ENCODE peak calls at places on chromosomes 2 and 18, in four cellular contexts. Y is NAMALWA; C is CD4-positive, alpha-beta T cell; H is activated CD4-positive, alpha-beta T cell treated with anti-CD3 and anti-CD28 coated beads, Interleukin-2, amount 10 ng/mL, durations not matched to agents 7 days and 5 days. B is an unnamed sample.

GRCh38 chr2:212709287-212709686 is 170.7 kb upstream of the ERBB4 start:
- DNase-seq in Y (no peak), C (no peak), H (no peak), B (no peak)

GRCh38 chr18:78406743-78407455 is 572.7 kb upstream of the SALL3 start:
- DNase-seq in Y (no peak), C (no peak), H (peak), B (no peak)

GRCh38 chr2:72137498-72138010 is 10.1 kb downstream of the CYP26B1 start:
- DNase-seq in Y (peak), C (peak), H (peak), B (peak)

GRCh38 chr2:96789245-96789617 is 26.8 kb upstream of the CNNM3 start:
- DNase-seq in Y (no peak), C (no peak), H (no peak), B (no peak)

GRCh38 chr2:190512539-190513095 is 21.9 kb downstream of the NEMP2 start:
- DNase-seq in Y (no peak), C (no peak), H (no peak), B (no peak)

GRCh38 chr18:32772580-32773186 is at the start of gene KLHL14:
- DNase-seq in Y (peak), C (no peak), H (no peak), B (no peak)

GRCh38 chr2:239828192-239828972 is 196.8 kb downstream of the NDUFA10 start:
- DNase-seq in Y (no peak), C (no peak), H (no peak), B (no peak)

GRCh38 chr2:36951574-36951973 is 14.8 kb downstream of the STRN start:
- DNase-seq in Y (no peak), C (no peak), H (no peak), B (no peak)

GRCh38 chr2:215764441-215765048 is 248.8 kb downstream of the MREG start:
- DNase-seq in Y (no peak), C (no peak), H (no peak), B (peak)

GRCh38 chr2:44753552-44754285 is 187.8 kb upstream of the SIX3 start:
- DNase-seq in Y (peak), C (no peak), H (peak), B (peak)

GRCh38 chr2:47656715-47657600 is 126.0 kb upstream of the MSH6 start:
- DNase-seq in Y (no peak), C (no peak), H (no peak), B (no peak)

GRCh38 chr18:51077217-51077616 is 47.2 kb downstream of the SMAD4 start:
- DNase-seq in Y (no peak), C (no peak), H (no peak), B (no peak)

GRCh38 chr2:9008951-9009664 is 5.6 kb upstream of the MBOAT2 start:
- DNase-seq in Y (no peak), C (no peak), H (no peak), B (no peak)

GRCh38 chr2:182715896-182716664 is at the start of gene DNAJC10:
- DNase-seq in Y (peak), C (peak), H (peak), B (peak)

GRCh38 chr2:190413421-190413820 is 5.3 kb downstream of the MFSD6 start:
- DNase-seq in Y (no peak), C (no peak), H (no peak), B (no peak)

GRCh38 chr2:215405722-215406581 is 29.9 kb downstream of the FN1 start:
- DNase-seq in Y (no peak), C (no peak), H (no peak), B (no peak)

GRCh38 chr2:240127911-240128607 is 8.0 kb downstream of the COPS9 start:
- DNase-seq in Y (no peak), C (no peak), H (no peak), B (no peak)

GRCh38 chr2:125106710-125107109 is 1081.6 kb downstream of the CNTNAP5 start:
- DNase-seq in Y (no peak), C (no peak), H (no peak), B (no peak)

GRCh38 chr18:2881088-2881487 is 34.3 kb downstream of the EMILIN2 start:
- DNase-seq in Y (no peak), C (no peak), H (no peak), B (no peak)

GRCh38 chr18:21313576-21313975 is 71.5 kb downstream of the GREB1L start:
- DNase-seq in Y (no peak), C (no peak), H (no peak), B (no peak)

GRCh38 chr2:76563730-76564129 is 853.0 kb upstream of the GCFC2 start:
- DNase-seq in Y (no peak), C (no peak), H (no peak), B (no peak)

GRCh38 chr2:80830891-80831290 is 526.3 kb upstream of the LRRTM1 start:
- DNase-seq in Y (peak), C (no peak), H (no peak), B (no peak)

GRCh38 chr18:32529737-32530420 is 59.2 kb upstream of the GAREM1 start:
- DNase-seq in Y (no peak), C (no peak), H (no peak), B (no peak)

GRCh38 chr2:121333834-121334558 is 49.0 kb upstream of the TFCP2L1 start:
- DNase-seq in Y (peak), C (no peak), H (no peak), B (no peak)

GRCh38 chr2:72745679-72746368 is 80.0 kb downstream of the EXOC6B start:
- DNase-seq in Y (peak), C (no peak), H (peak), B (peak)

GRCh38 chr2:74504591-74504990 is 2.9 kb downstream of the PCGF1 start:
- DNase-seq in Y (no peak), C (no peak), H (no peak), B (no peak)

GRCh38 chr2:171568085-171568484 is 45.8 kb downstream of the CYBRD1 start:
- DNase-seq in Y (peak), C (no peak), H (no peak), B (no peak)

GRCh38 chr2:54191361-54192130 is 64.5 kb downstream of the TSPYL6 start:
- DNase-seq in Y (no peak), C (no peak), H (no peak), B (no peak)

GRCh38 chr2:209721497-209721896 is 50.1 kb upstream of the UNC80 start:
- DNase-seq in Y (no peak), C (no peak), H (no peak), B (no peak)

GRCh38 chr2:48651127-48651526 is 33.5 kb downstream of the GTF2A1L start:
- DNase-seq in Y (no peak), C (no peak), H (no peak), B (no peak)

GRCh38 chr18:43590182-43590903 is 313.1 kb upstream of the SYT4 start:
- DNase-seq in Y (no peak), C (no peak), H (no peak), B (no peak)

GRCh38 chr18:40529478-40529877 is 1425.6 kb upstream of the PIK3C3 start:
- DNase-seq in Y (peak), C (no peak), H (no peak), B (no peak)

GRCh38 chr18:13617826-13618515 is 108.4 kb downstream of the FAM210A start:
- DNase-seq in Y (peak), C (no peak), H (no peak), B (no peak)

GRCh38 chr18:79964330-79965118 is at the start of gene HSBP1L1:
- DNase-seq in Y (no peak), C (peak), H (peak), B (peak)

GRCh38 chr18:66951750-66952149 is 347.9 kb upstream of the CDH19 start:
- DNase-seq in Y (no peak), C (no peak), H (no peak), B (no peak)

GRCh38 chr2:105521176-105521575 is 122.3 kb upstream of the FHL2 start:
- DNase-seq in Y (peak), C (no peak), H (no peak), B (peak)

GRCh38 chr2:219213486-219214071 is 5.2 kb downstream of the ABCB6 start:
- DNase-seq in Y (no peak), C (no peak), H (no peak), B (no peak)

GRCh38 chr18:76398899-76399612 is 96.0 kb downstream of the ZNF516 start:
- DNase-seq in Y (peak), C (peak), H (peak), B (peak)

GRCh38 chr2:174970092-174970491 is 35.1 kb downstream of the CHN1 start:
- DNase-seq in Y (no peak), C (no peak), H (no peak), B (no peak)

B was measured in erythroblast.